ENCODE peak calls at places on chromosomes 16 and 17, in four cellular contexts. I, J, B and U are unnamed samples. For H3K36me3, the result is how much of the 10 kb centered on the place peaks cover.

GRCh38 chr17:36936455-36936934 is 780 bp upstream of the LHX1 start:
- DNase-seq in I (no peak), B (no peak), J (no peak), U (no peak)

GRCh38 chr16:85457366-85457765 is 155.8 kb upstream of the GSE1 start:
- DNase-seq in B (no peak), J (no peak), I (no peak), U (no peak)

GRCh38 chr16:48409839-48410610 is 24.8 kb upstream of the SIAH1 start:
- DNase-seq in I (no peak), J (no peak), B (peak), U (peak)

GRCh38 chr17:41567317-41567716 is 4.5 kb downstream of the KRT9 start:
- DNase-seq in I (no peak), J (no peak), B (no peak), U (no peak)

GRCh38 chr16:73091199-73091598 is 43.3 kb upstream of the ZFHX3 start:
- DNase-seq in B (no peak), I (no peak), J (no peak), U (no peak)

GRCh38 chr16:58187092-58187491 is 10.8 kb downstream of the CSNK2A2 start:
- DNase-seq in J (no peak), I (no peak), B (no peak), U (no peak)

GRCh38 chr17:2802574-2802973 is 6.3 kb downstream of the RAP1GAP2 start:
- DNase-seq in J (no peak), B (no peak), I (no peak), U (no peak)

GRCh38 chr17:58759522-58759921 is 3.9 kb downstream of the PPM1E start:
- DNase-seq in J (no peak), B (no peak), I (no peak), U (no peak)

GRCh38 chr17:2171725-2172446 is 117.0 kb downstream of the HIC1 start:
- DNase-seq in B (no peak), I (peak), J (no peak), U (peak)

GRCh38 chr17:80778716-80779115 is 212.9 kb upstream of the CHMP6 start:
- DNase-seq in B (no peak), J (no peak), I (no peak), U (no peak)

GRCh38 chr16:21639493-21639892 is 12.9 kb downstream of the IGSF6 start:
- DNase-seq in B (no peak), J (no peak), I (no peak), U (no peak)

GRCh38 chr17:82863941-82864720 is 24.3 kb upstream of the ZNF750 start:
- DNase-seq in B (peak), J (no peak), I (no peak), U (peak)

GRCh38 chr16:89395150-89396142 is 94.9 kb downstream of the ANKRD11 start:
- DNase-seq in B (peak), J (peak), I (peak), U (peak)

GRCh38 chr16:74626741-74627416 is 20.0 kb upstream of the GLG1 start:
- DNase-seq in J (no peak), I (no peak), B (no peak), U (no peak)

DNA sequence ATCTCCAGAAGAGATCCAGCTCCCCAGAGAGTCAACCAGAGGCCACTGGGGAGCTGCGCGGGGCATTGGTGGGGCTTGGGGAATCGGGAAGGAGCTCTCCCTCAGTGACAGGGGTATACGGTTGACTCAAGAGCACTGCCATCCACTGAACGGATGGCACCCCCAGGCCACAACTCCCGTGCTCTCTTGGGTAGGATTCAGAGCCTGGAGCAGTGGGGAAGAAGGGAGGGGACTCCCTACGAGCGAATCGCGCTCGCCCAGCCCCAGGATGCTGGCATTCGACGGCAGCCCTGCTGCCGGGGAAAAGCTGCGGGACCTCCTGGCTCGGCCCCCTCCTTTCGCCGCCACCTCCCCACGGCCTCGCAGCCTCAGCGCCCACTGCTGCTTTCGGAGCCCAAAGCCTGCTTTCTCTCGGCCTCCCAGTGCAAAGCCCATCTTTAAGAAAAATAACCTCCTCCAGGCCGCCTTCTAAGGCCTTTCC is 532 bp upstream of the TPPP3 start:
- DNase-seq in B (no peak), J (no peak), I (no peak), U (peak)
- H3K4me3 ChIP-seq in B (peak), J (peak), I (peak), U (no peak)

DNA sequence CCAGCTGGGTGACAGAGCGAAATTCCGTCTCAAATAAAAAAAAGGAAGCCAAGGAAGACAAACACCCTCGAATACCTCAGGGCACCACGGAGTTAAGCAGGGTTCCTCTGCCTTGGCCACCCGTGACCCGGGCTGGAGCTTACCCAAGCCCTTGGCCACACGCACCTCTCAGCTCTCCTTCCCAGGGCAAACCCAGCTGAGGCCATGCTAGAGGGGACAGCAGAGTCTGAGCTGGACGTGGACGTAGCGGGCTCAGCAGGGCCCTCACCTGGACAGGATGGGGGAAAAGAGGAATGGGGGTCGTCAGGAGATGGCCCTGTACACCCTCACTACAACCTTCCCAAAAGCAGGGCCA is 12.2 kb downstream of the PER1 start:
- DNase-seq in B (peak), I (no peak), J (no peak), U (no peak)
- H3K36me3 ChIP-seq in B (under half), I (under half), J (half or more), U (under half)

DNA sequence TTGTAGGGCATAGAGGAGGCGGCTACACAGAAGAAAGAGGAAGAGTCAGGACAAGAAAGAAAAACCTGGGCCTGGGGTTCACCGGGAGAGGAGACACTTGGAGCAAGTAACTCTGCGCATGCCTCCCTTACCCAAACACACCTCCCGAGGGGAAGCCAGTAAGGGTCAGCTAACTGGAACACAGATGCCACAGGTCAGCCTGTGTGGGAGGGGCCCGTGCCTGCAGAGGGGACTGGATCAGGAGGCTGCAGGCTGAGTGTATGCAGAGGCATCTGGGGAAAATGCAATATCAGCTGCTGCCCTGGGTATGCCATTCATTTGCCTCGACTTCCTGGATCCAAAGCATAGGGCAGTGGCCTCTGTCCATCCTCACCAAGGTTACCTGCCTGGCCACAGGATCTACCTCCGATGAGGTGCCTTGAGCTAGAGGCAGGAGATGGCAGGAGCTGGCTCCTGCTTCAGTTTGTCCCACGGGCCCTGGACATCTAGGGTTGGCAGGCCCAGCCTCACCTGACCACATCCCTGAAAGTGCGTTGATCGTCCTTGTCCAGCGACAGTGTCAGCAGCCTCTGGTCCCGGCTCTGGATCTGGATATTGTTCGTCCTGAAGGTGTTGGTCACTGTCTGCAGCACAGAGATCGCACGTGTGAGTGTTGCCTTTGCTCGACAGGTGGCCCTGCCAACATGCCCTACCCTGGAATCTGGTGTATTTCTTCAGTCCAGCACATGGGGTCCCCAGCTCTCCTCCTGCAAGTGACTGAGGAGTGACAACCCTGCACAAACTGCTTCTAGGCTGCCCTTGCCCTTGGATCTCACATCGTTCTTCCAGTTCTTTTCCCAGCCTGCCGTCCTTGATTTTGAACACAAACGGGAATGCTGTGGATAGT is 4.6 kb upstream of the MFSD6L start:
- DNase-seq in I (no peak), B (no peak), J (peak), U (no peak)
- TF ChIP-seq CTCF in I (no peak), B (no peak), J (no peak), U (no peak)

GRCh38 chr16:27197004-27197403 is 6.3 kb upstream of the KDM8 start:
- DNase-seq in J (no peak), B (no peak), I (no peak), U (no peak)

GRCh38 chr16:27202923-27203428 is 350 bp upstream of the KDM8 start:
- DNase-seq in I (no peak), J (no peak), B (no peak), U (no peak)

GRCh38 chr16:27199235-27199586 is 4.1 kb upstream of the KDM8 start:
- DNase-seq in I (no peak), J (no peak), B (no peak), U (no peak)

GRCh38 chr16:27198451-27199234 is 4.7 kb upstream of the KDM8 start:
- DNase-seq in B (no peak), J (no peak), I (no peak), U (no peak)

DNA sequence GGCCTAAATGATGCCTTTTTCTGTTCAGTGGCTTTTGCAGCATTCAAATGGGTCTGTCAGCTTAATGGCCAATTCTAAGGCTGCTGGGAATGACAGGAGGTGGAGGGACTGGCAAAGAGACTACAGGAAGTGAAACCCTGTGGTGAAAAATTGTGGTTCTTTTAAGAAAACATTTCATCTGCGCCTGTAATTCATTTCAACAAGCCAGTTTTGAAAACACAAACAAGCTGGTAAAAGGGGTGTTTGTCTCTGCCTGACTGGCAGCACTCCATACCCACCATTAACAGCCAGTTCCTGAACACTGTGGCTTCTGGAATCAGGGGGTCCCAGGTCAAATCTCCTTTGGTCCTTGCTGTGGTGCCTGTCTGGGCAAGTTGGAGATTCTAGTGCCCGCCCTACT is 3.6 kb upstream of the KDM8 start:
- DNase-seq in B (no peak), I (no peak), J (no peak), U (no peak)
- H3K4me3 ChIP-seq in B (no peak), I (no peak), J (no peak), U (no peak)

GRCh38 chr17:18094409-18094807 is 6.7 kb downstream of the DRG2 start:
- DNase-seq in B (no peak), I (no peak), J (no peak), U (no peak)
- H3K36me3 ChIP-seq in B (under half), I (under half), J (under half), U (under half)

GRCh38 chr17:46979023-46979870 is at the start of gene RPRML:
- DNase-seq in I (no peak), B (peak), J (no peak), U (peak)

GRCh38 chr17:46978489-46979022 is 497 bp downstream of the RPRML start:
- DNase-seq in B (no peak), J (no peak), I (no peak), U (no peak)

GRCh38 chr17:46976626-46977270 is 2.3 kb downstream of the RPRML start:
- DNase-seq in B (no peak), J (no peak), I (no peak), U (no peak)

GRCh38 chr17:46977750-46978488 is 1.1 kb downstream of the RPRML start:
- DNase-seq in B (no peak), J (no peak), I (no peak), U (no peak)

GRCh38 chr17:46977348-46977747 is 1.7 kb downstream of the RPRML start:
- DNase-seq in I (no peak), J (no peak), B (no peak), U (peak)
- TF ChIP-seq CTCF in I (no peak), J (no peak), B (no peak), U (no peak)

GRCh38 chr16:15532825-15533224 is 98.4 kb downstream of the BMERB1 start:
- DNase-seq in J (no peak), I (no peak), B (no peak), U (no peak)

GRCh38 chr16:15529673-15530072 is 95.3 kb downstream of the BMERB1 start:
- DNase-seq in J (no peak), B (no peak), I (no peak), U (no peak)

GRCh38 chr16:15526731-15527130 is 92.3 kb downstream of the BMERB1 start:
- DNase-seq in B (no peak), J (no peak), I (no peak), U (no peak)

GRCh38 chr16:15533386-15533785 is 99.0 kb downstream of the BMERB1 start:
- DNase-seq in B (no peak), I (no peak), J (no peak), U (no peak)

DNA sequence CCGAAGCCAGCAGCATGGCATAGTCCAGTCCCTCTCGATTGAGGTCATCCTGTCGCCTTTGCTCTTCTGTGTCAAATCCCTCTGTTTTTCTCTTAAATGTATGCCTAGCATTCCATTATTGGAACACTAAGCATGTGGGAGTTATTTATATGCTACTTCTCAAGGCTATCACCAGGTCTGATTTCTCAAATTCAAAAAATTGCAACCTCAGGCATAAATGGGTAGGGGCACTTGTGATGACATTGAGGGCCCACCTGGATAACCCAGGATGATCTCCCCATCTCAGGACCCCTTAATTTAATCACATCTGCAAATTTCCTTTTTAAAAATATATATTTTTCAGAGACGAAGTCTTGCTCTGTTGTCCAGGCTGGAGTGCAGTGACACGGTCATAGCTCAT is 95.7 kb downstream of the BMERB1 start:
- DNase-seq in J (no peak), I (no peak), B (no peak), U (no peak)
- H3K4me3 ChIP-seq in J (no peak), I (no peak), B (no peak), U (no peak)

GRCh38 chr17:17866897-17867296 is 30.1 kb upstream of the SREBF1 start:
- DNase-seq in B (no peak), I (no peak), J (no peak), U (no peak)
- H3K36me3 ChIP-seq in B (under half), I (under half), J (under half), U (under half)